ENCODE peak calls at places on chromosomes 16 and 17, in eight cellular contexts. J is astrocyte of the spinal cord, E is GM13977, W is neural progenitor cell, N is mesothelial cell of epicardium, F is right lobe of liver, X is A673, B is brain microvascular endothelial cell. Q is an unnamed sample.

GRCh38 chr16:66070140-66070887 is 296.2 kb upstream of the CDH5 start:
- DNase-seq in N (no peak), B (no peak), X (peak), J (peak), W (no peak), E (no peak), F (no peak), Q (no peak)

GRCh38 chr16:53782148-53782547 is 78.2 kb downstream of the FTO start:
- DNase-seq in B (no peak), J (no peak), X (no peak), F (peak), E (no peak), N (no peak), W (no peak), Q (no peak)

GRCh38 chr17:67608691-67609090 is 109.0 kb upstream of the NOL11 start:
- DNase-seq in J (peak), N (no peak), X (no peak), B (peak), E (no peak), W (no peak), F (no peak), Q (no peak)

GRCh38 chr17:43026610-43027009 is 1.6 kb downstream of the RND2 start:
- DNase-seq in B (no peak), J (no peak), N (no peak), X (no peak), W (no peak), F (no peak), E (no peak), Q (no peak)

GRCh38 chr17:40727447-40728231 is 24.1 kb upstream of the KRT24 start:
- DNase-seq in N (no peak), B (no peak), F (no peak), X (no peak), E (peak), W (no peak), J (peak), Q (no peak)

GRCh38 chr16:30697264-30698138 is 1.5 kb upstream of the SRCAP start:
- DNase-seq in E (peak), N (no peak), B (no peak), W (no peak), F (peak), X (no peak), J (no peak), Q (no peak)

GRCh38 chr16:69399361-69399760 is 13.6 kb upstream of the TERF2 start:
- DNase-seq in W (no peak), J (peak), F (no peak), X (no peak), N (no peak), E (no peak), B (no peak), Q (peak)

GRCh38 chr17:38888842-38889241 is 19.0 kb downstream of the LASP1 start:
- DNase-seq in N (no peak), W (no peak), E (no peak), B (no peak), F (no peak), X (no peak), J (no peak), Q (no peak)

GRCh38 chr16:30992931-30993816 is 8.2 kb downstream of the HSD3B7 start:
- DNase-seq in X (no peak), W (no peak), J (no peak), E (no peak), F (no peak), B (no peak), N (no peak), Q (no peak)

GRCh38 chr16:30659507-30660423 is 1.5 kb downstream of the FBRS start:
- DNase-seq in F (peak), J (peak), W (peak), B (no peak), N (no peak), E (peak), X (no peak), Q (peak)

GRCh38 chr17:6439951-6440350 is 4.3 kb upstream of the PIMREG start:
- DNase-seq in W (peak), B (no peak), F (no peak), E (no peak), N (no peak), J (no peak), X (no peak), Q (no peak)

GRCh38 chr16:26987631-26988030 is 79.1 kb upstream of the C16orf82 start:
- DNase-seq in F (no peak), N (no peak), W (no peak), X (no peak), B (no peak), J (peak), E (no peak), Q (no peak)

GRCh38 chr17:59558953-59559352 is 6.5 kb upstream of the DHX40 start:
- DNase-seq in J (peak), F (no peak), X (no peak), E (no peak), B (no peak), N (no peak), W (no peak), Q (no peak)

GRCh38 chr16:19746561-19746960 is 28.5 kb downstream of the IQCK start:
- DNase-seq in B (no peak), E (no peak), J (no peak), N (no peak), W (peak), F (no peak), X (no peak), Q (no peak)

GRCh38 chr17:42612013-42612412 is 2.5 kb downstream of the TUBG1 start:
- DNase-seq in B (no peak), N (no peak), X (no peak), J (no peak), E (no peak), W (no peak), F (no peak), Q (no peak)

GRCh38 chr16:88920618-88921602 is 54.5 kb upstream of the PABPN1L start:
- DNase-seq in B (no peak), N (no peak), F (peak), E (peak), X (peak), J (peak), W (no peak), Q (peak)

GRCh38 chr16:11536104-11536866 is 50.4 kb downstream of the LITAF start:
- DNase-seq in B (no peak), X (no peak), W (no peak), J (no peak), F (no peak), E (no peak), N (no peak), Q (no peak)

GRCh38 chr16:57539072-57539796 is 2.9 kb upstream of the CCDC102A start:
- DNase-seq in J (no peak), E (peak), B (no peak), N (no peak), W (no peak), X (no peak), F (no peak), Q (peak)

GRCh38 chr16:56181401-56181800 is 9.9 kb upstream of the GNAO1 start:
- DNase-seq in J (no peak), F (no peak), X (no peak), E (no peak), N (no peak), B (no peak), W (no peak), Q (no peak)

GRCh38 chr16:76964464-76965154 is 226.4 kb upstream of the MON1B start:
- DNase-seq in F (peak), J (no peak), E (no peak), X (no peak), N (no peak), W (no peak), B (no peak), Q (no peak)

GRCh38 chr16:51151435-51151950 is 423 bp upstream of the SALL1 start:
- DNase-seq in E (no peak), N (no peak), F (peak), X (peak), B (no peak), J (peak), W (peak), Q (no peak)

GRCh38 chr17:58083491-58084316 is 485 bp downstream of the DYNLL2 start:
- DNase-seq in E (peak), B (peak), N (no peak), W (peak), X (peak), J (peak), F (peak), Q (peak)

GRCh38 chr17:21371511-21372081 is 4.6 kb upstream of the KCNJ12 start:
- DNase-seq in N (no peak), X (no peak), J (no peak), B (no peak), F (peak), W (no peak), E (no peak), Q (no peak)

DNA sequence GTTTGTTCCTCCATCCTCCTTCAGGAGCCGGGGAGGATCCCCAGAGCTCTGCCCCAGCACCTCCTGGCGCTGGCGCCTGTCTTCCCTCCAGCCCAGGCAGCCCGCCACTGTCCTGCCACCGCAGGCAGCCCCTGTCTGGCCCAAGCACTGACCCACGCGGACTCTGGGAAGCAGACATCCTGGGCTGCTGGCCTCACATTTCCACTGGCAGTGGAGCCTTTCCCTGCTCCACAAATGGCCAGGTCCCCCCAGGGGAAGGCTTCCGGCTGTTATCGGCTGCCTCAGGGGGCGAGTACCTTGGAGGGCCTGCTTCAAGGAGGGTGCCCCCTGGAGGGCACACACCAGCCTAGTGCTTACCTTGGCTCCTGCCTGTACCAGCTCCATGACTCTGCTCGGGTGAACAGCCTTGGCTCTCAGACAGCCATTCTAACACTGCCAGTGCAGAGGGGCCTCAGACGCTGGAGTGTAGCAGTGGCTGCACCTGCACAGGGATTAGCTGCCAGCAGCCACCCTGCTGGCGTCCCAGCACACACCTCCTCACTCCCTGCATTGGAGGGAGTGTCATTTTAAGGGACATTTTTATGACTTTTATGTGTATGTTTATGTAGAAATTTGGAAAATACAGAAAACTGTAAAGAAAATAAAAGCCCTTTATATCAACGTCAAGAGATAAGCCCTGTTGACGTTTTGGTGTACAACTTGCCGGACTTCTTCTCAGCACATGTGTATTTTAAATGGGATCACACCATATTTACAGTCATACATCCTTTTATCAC is 21.0 kb downstream of the ACE start:
- DNase-seq in W (peak), N (no peak), J (no peak), F (no peak), B (no peak), X (peak), E (no peak), Q (peak)
- TF ChIP-seq CTCF in W (peak), N (no peak), J (no peak), F (no peak), B (peak), X (peak), E (no peak), Q (no peak)

GRCh38 chr17:19781488-19782458 is 33.7 kb upstream of the ALDH3A1 start:
- DNase-seq in X (no peak), F (no peak), N (no peak), J (no peak), B (no peak), W (no peak), E (no peak), Q (no peak)

GRCh38 chr17:19780846-19781245 is 32.7 kb upstream of the ALDH3A1 start:
- DNase-seq in J (no peak), X (no peak), W (no peak), E (no peak), F (no peak), N (no peak), B (no peak), Q (no peak)

GRCh38 chr17:19787733-19788357 is 39.7 kb upstream of the ALDH3A1 start:
- DNase-seq in W (no peak), B (no peak), X (peak), E (no peak), F (no peak), N (no peak), J (no peak), Q (no peak)

DNA sequence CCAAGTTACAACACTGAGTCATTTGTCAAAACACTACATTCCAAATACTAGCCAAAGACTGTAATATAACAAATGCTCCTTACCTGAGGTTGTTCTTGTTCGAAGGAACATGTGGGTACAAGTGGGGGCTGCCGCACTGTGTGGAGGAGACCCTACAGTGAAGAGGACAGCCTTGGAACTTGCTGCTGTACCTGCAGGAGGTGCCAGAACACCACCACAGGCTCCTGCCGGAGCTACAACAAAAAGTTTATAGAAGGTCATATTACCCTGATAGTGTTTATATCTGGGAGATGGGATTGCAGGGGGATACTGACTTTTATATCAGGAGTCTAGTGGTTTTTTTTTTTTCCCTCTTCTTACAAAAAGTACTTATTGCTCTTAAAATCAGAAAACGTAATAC is 37.8 kb upstream of the ALDH3A1 start:
- DNase-seq in E (no peak), X (no peak), J (no peak), W (no peak), F (no peak), B (no peak), N (no peak), Q (no peak)
- TF ChIP-seq CTCF in E (no peak), X (peak), J (peak), W (peak), F (no peak), B (peak), N (no peak), Q (no peak)

GRCh38 chr16:67228905-67229304 is 2.0 kb downstream of the TMEM208 start:
- DNase-seq in X (no peak), N (no peak), B (no peak), F (no peak), J (no peak), E (no peak), W (no peak), Q (no peak)

GRCh38 chr16:67228034-67228785 is 1.3 kb downstream of the TMEM208 start:
- DNase-seq in N (no peak), X (no peak), E (no peak), B (no peak), F (no peak), J (no peak), W (no peak), Q (no peak)

GRCh38 chr16:67227567-67227921 is 614 bp downstream of the TMEM208 start:
- DNase-seq in B (no peak), W (no peak), J (no peak), N (no peak), F (no peak), E (no peak), X (no peak), Q (no peak)

GRCh38 chr16:67226295-67226803 is 581 bp upstream of the TMEM208 start:
- DNase-seq in F (no peak), X (no peak), W (no peak), J (no peak), B (no peak), N (no peak), E (no peak), Q (no peak)

DNA sequence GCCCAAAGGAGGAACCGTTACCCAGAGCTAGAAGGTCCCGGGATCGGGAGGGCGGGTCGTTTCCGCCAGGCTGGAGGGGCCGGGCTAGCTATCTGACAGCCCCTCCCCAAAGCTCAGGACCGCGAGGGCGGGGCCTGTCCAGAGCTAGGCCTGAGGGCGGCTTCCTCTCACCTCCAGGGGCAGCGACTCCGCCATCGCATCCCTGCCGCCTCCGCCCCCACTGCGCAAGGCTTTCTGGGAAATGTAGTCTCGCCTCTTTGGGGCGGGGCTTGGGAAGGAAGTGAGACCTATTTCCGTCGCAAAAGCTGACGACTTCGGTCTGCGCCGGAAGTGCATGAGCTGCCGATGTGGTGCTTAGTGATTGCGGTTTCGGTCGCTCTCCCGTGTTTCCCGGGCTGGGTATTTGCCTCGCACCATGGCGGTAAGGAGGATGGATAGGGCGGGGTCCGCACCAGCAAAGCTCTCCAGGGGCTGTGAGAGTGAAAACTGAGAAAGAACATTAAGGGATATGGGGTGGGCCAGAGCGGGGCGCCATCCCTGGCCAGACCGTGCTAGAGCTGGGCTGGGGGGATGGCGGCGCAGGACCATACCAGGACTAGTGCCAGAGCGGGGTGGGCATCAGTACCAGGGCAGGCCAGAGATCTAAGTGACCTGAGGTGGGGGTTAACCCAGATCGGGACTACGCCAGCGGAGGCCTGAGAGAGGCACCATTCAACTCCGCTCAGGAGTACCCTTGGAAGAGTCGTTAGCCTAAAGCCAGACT is at the start of gene TMEM208:
- DNase-seq in X (peak), B (peak), J (peak), W (peak), N (peak), F (peak), E (peak), Q (peak)
- TF ChIP-seq CTCF in X (peak), B (peak), J (peak), W (peak), N (no peak), F (peak), E (peak), Q (no peak)

GRCh38 chr17:44219126-44219635 is 294 bp downstream of the UBTF start:
- DNase-seq in N (peak), W (peak), E (peak), F (peak), J (peak), B (no peak), X (peak), Q (peak)
- TF ChIP-seq CTCF in N (peak), W (peak), E (peak), F (no peak), J (peak), B (peak), X (no peak), Q (no peak)

GRCh38 chr17:80946449-80946848 is 45.2 kb upstream of the CHMP6 start:
- DNase-seq in J (no peak), E (no peak), N (no peak), F (no peak), X (no peak), W (no peak), B (no peak), Q (no peak)

GRCh38 chr17:80942360-80943345 is 49.0 kb upstream of the CHMP6 start:
- DNase-seq in B (peak), J (peak), X (peak), W (no peak), N (no peak), E (no peak), F (no peak), Q (no peak)

GRCh38 chr17:80945736-80946135 is 45.9 kb upstream of the CHMP6 start:
- DNase-seq in N (no peak), F (peak), B (no peak), J (no peak), X (no peak), E (no peak), W (no peak), Q (no peak)

GRCh38 chr17:80943346-80944145 is 48.1 kb upstream of the CHMP6 start:
- DNase-seq in J (no peak), N (no peak), X (no peak), B (no peak), F (no peak), W (no peak), E (no peak), Q (no peak)

DNA sequence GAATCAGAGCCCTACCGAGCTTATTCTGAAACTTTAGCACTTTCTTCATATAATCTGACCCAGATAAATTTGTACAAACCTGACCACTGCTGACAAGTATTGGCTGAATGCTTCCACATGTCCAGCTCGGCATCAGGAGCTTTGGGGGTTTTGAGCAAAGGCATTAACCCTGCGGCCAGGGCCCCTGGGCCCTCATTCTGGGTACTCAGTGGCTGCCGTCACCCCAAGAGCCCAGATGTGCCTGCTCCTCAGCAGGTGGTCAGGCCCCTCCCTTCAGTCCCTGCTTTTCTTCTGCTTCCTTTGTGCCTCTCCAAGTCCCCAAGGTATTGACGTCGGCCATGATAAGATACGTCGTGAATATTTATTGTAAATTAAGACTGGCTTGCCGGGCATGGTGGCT is 47.3 kb upstream of the CHMP6 start:
- DNase-seq in N (no peak), B (no peak), F (peak), J (no peak), X (peak), E (no peak), W (no peak), Q (no peak)
- TF ChIP-seq CTCF in N (no peak), B (no peak), F (no peak), J (no peak), X (no peak), E (no peak), W (no peak), Q (no peak)

GRCh38 chr17:31517524-31517923 is 126.0 kb downstream of the RAB11FIP4 start:
- DNase-seq in N (no peak), J (no peak), B (no peak), W (peak), F (no peak), E (no peak), X (no peak), Q (no peak)
- TF ChIP-seq CTCF in N (no peak), J (peak), B (peak), W (peak), F (peak), E (peak), X (peak), Q (peak)

GRCh38 chr17:8436169-8436932 is 667 bp downstream of the NDEL1 start:
- DNase-seq in W (peak), B (peak), N (peak), F (peak), J (peak), E (peak), X (peak), Q (peak)
- TF ChIP-seq CTCF in W (no peak), B (no peak), N (no peak), F (no peak), J (no peak), E (no peak), X (no peak), Q (no peak)